ENCODE peak calls at places on chromosomes 5 and 9, in ten cellular contexts. D is hepatocyte; C is choroid plexus epithelial cell; F is cardiac fibroblast; S is fibroblast of mammary gland; A is kidney epithelial cell; V is MM.1S; I is CD8-positive, alpha-beta T cell; N is mucosa of descending colon; O is mesenchymal stem cell. E is an unnamed sample.

GRCh38 chr9:2717385-2717784 is at the start of gene KCNV2:
- DNase-seq in O (no peak), V (no peak), S (no peak), A (no peak), C (no peak), N (no peak), I (no peak), F (no peak), D (no peak), E (no peak)

GRCh38 chr5:123220616-123221146 is 131.6 kb downstream of the PRDM6 start:
- DNase-seq in F (no peak), I (no peak), C (no peak), N (no peak), D (no peak), A (no peak), V (no peak), S (peak; percentile 22), O (no peak), E (no peak)

GRCh38 chr5:150180241-150181027 is 9.4 kb upstream of the SLC6A7 start:
- DNase-seq in S (peak; percentile 72), N (peak; percentile 77), I (no peak), O (peak; percentile 27), A (no peak), C (no peak), V (no peak), F (peak; percentile 13), D (no peak), E (no peak)

GRCh38 chr9:69671904-69672827 is at the start of gene APBA1:
- DNase-seq in S (peak; percentile 33), V (peak; percentile 24), C (peak; percentile 35), O (peak; percentile 61), D (peak; percentile 85), N (peak; percentile 69), F (peak; percentile 30), I (peak; percentile 31), A (no peak), E (no peak)

GRCh38 chr9:112884721-112885120 is 6.0 kb downstream of the SLC46A2 start:
- DNase-seq in C (no peak), O (no peak), V (no peak), D (no peak), S (no peak), N (no peak), A (no peak), F (no peak), I (no peak), E (no peak)

GRCh38 chr5:172713113-172713808 is 57.7 kb downstream of the DUSP1 start:
- DNase-seq in F (peak; percentile 46), A (no peak), D (peak; percentile 63), O (peak; percentile 47), C (peak; percentile 38), S (no peak), V (peak; percentile 41), I (peak; percentile 64), N (peak; percentile 67), E (no peak)

GRCh38 chr9:121485618-121486531 is 13.8 kb downstream of the GGTA1 start:
- DNase-seq in N (peak; percentile 21), O (no peak), F (no peak), A (no peak), D (no peak), I (no peak), S (no peak), V (no peak), C (no peak), E (no peak)

GRCh38 chr5:53200309-53200708 is 90.8 kb upstream of the MOCS2 start:
- DNase-seq in N (no peak), D (no peak), V (no peak), O (no peak), S (no peak), A (no peak), I (no peak), C (peak; percentile 18), F (peak; percentile 39), E (no peak)

GRCh38 chr5:175202461-175203065 is 241.4 kb downstream of the DRD1 start:
- DNase-seq in I (no peak), S (peak; percentile 35), F (no peak), O (no peak), D (peak; percentile 54), A (peak; percentile 64), V (no peak), N (no peak), C (no peak), E (no peak)

GRCh38 chr9:107486674-107487520 is 2.7 kb downstream of the KLF4 start:
- DNase-seq in N (peak; percentile 41), S (peak; percentile 12), F (no peak), O (peak; percentile 33), A (no peak), I (no peak), D (no peak), C (no peak), V (no peak), E (no peak)

GRCh38 chr5:115875447-115875846 is 33.7 kb downstream of the AP3S1 start:
- DNase-seq in F (no peak), V (no peak), O (no peak), C (no peak), I (no peak), S (peak; percentile 34), D (no peak), A (no peak), N (no peak), E (no peak)

GRCh38 chr5:77893225-77893860 is 117.2 kb upstream of the TBCA start:
- DNase-seq in S (peak; percentile 99), I (no peak), C (peak; percentile 95), A (peak; percentile 87), F (peak; percentile 97), V (no peak), O (peak; percentile 95), D (peak; percentile 66), N (peak; percentile 17), E (no peak)

GRCh38 chr5:67842806-67843205 is 372.8 kb upstream of the PIK3R1 start:
- DNase-seq in S (peak; percentile 12), D (peak; percentile 12), V (no peak), O (peak; percentile 47), I (no peak), A (no peak), F (peak; percentile 22), C (peak; percentile 34), N (no peak), E (no peak)

GRCh38 chr5:96072138-96072790 is 110.6 kb upstream of the ELL2 start:
- DNase-seq in S (no peak), D (no peak), I (no peak), F (no peak), C (no peak), V (no peak), N (no peak), A (no peak), O (no peak), E (no peak)

GRCh38 chr5:121031487-121031886 is 567.4 kb downstream of the PRR16 start:
- DNase-seq in N (no peak), I (no peak), O (no peak), A (no peak), V (no peak), D (peak; percentile 5), C (no peak), S (peak; percentile 56), F (no peak), E (no peak)

GRCh38 chr9:132572921-132573320 is 9.5 kb upstream of the BARHL1 start:
- DNase-seq in O (no peak), N (no peak), S (peak; percentile 23), C (no peak), F (peak; percentile 26), I (no peak), V (no peak), A (no peak), D (no peak), E (no peak)

GRCh38 chr9:130022566-130023146 is 20.3 kb downstream of the FNBP1 start:
- DNase-seq in V (no peak), O (no peak), N (no peak), A (no peak), S (no peak), I (no peak), D (no peak), F (no peak), C (no peak), E (no peak)
- H3K4me3 ChIP-seq in V (no peak overlapping the region), O (no peak overlapping the region), N (no peak overlapping the region), A (no peak overlapping the region), S (no peak overlapping the region), I (no peak overlapping the region), D (no peak overlapping the region), F (no peak overlapping the region), C (no peak overlapping the region), E (no peak overlapping the region)

GRCh38 chr9:84710701-84711397 is 41.3 kb downstream of the NTRK2 start:
- DNase-seq in O (no peak), V (no peak), C (no peak), F (no peak), D (no peak), N (no peak), A (no peak), I (no peak), S (no peak), E (no peak)

GRCh38 chr9:84711936-84712335 is 42.4 kb downstream of the NTRK2 start:
- DNase-seq in O (peak; percentile 22), D (no peak), C (peak; percentile 1), F (peak; percentile 7), I (no peak), A (peak; percentile 70), S (peak; percentile 14), V (no peak), N (peak; percentile 35), E (no peak)

GRCh38 chr9:84711398-84711777 is 41.9 kb downstream of the NTRK2 start:
- DNase-seq in C (no peak), S (no peak), A (peak; percentile 43), F (no peak), N (no peak), O (no peak), I (no peak), V (no peak), D (no peak), E (no peak)

GRCh38 chr9:84716217-84716616 is 46.7 kb downstream of the NTRK2 start:
- DNase-seq in F (no peak), N (no peak), I (no peak), S (no peak), V (peak; percentile 66), C (no peak), A (no peak), D (no peak), O (no peak), E (no peak)
- H3K4me3 ChIP-seq in F (no peak overlapping the region), N (no peak overlapping the region), I (no peak overlapping the region), S (no peak overlapping the region), V (peak overlapping the region; percentile 12), C (no peak overlapping the region), A (no peak overlapping the region), D (no peak overlapping the region), O (no peak overlapping the region), E (no peak overlapping the region)

GRCh38 chr5:1108008-1108864 is 3.6 kb downstream of the SLC12A7 start:
- DNase-seq in O (no peak), I (no peak), V (no peak), N (no peak), A (no peak), C (no peak), S (no peak), F (no peak), D (no peak), E (no peak)
- H3K4me3 ChIP-seq in O (no peak overlapping the region), I (no peak overlapping the region), V (no peak overlapping the region), N (no peak overlapping the region), A (no peak overlapping the region), C (no peak overlapping the region), S (no peak overlapping the region), F (no peak overlapping the region), D (no peak overlapping the region), E (no peak overlapping the region)

DNA sequence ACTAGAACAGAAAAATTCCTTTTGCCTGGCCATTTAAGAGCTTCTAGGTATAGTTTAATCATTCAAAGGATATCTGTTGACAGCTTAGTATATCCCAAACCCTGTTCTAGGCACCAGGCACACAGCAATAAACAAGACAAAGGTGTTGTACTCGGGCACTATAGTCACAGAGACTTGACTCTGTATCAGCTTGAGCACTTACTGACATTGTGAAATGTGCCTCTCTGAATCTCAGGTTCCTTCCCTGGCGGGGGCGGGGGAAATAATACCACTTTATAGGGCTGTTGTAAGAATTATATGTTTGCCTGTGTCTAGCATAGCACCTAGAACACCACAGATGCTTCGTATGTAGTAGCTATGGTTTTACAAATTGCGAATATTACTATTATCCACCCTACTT is 104.5 kb downstream of the NR6A1 start:
- DNase-seq in A (no peak), O (no peak), S (no peak), I (no peak), V (no peak), D (no peak), N (no peak), C (no peak), F (no peak), E (no peak)
- H3K4me3 ChIP-seq in A (no peak overlapping the region), O (no peak overlapping the region), S (no peak overlapping the region), I (no peak overlapping the region), V (no peak overlapping the region), D (no peak overlapping the region), N (no peak overlapping the region), C (no peak overlapping the region), F (no peak overlapping the region), E (no peak overlapping the region)